ENCODE peak calls at places on chromosome X, in seven cellular contexts. D, M, S, B, U, C and G are unnamed samples.

GRCh38 chrX:131783555-131784338 is 239.4 kb upstream of the STK26 start:
- DNase-seq in D (no peak), M (no peak), S (peak; percentile 55), B (no peak), U (no peak), C (no peak), G (no peak)

GRCh38 chrX:123184858-123185251 is 777 bp downstream of the GRIA3 start:
- DNase-seq in D (peak; percentile 1), M (no peak), S (no peak), B (no peak), U (no peak), C (peak; percentile 69), G (no peak)

GRCh38 chrX:106791495-106791894 is 11.0 kb upstream of the TBC1D8B start:
- DNase-seq in D (peak; percentile 22), M (no peak), S (no peak), B (no peak), U (no peak), C (peak; percentile 40), G (no peak)

GRCh38 chrX:87896057-87896456 is 378.5 kb downstream of the KLHL4 start:
- DNase-seq in D (no peak), M (no peak), S (no peak), B (no peak), U (no peak), C (no peak), G (no peak)

GRCh38 chrX:80021611-80022010 is 7.1 kb downstream of the TBX22 start:
- DNase-seq in D (no peak), M (no peak), S (no peak), B (no peak), U (no peak), C (no peak), G (no peak)

GRCh38 chrX:17390325-17390992 is 15.5 kb downstream of the NHS start:
- DNase-seq in D (no peak), M (no peak), S (no peak), B (no peak), U (no peak), C (peak; percentile 4), G (no peak)

GRCh38 chrX:54248309-54248708 is 65.3 kb upstream of the FAM120C start:
- DNase-seq in D (peak; percentile 60), M (peak; percentile 50), S (peak; percentile 9), B (no peak), U (peak; percentile 4), C (peak; percentile 54), G (no peak)

GRCh38 chrX:109312757-109313156 is 169.1 kb downstream of the GUCY2F start:
- DNase-seq in D (peak; percentile 6), M (no peak), S (no peak), B (no peak), U (no peak), C (no peak), G (no peak)

GRCh38 chrX:65712005-65712861 is 44.8 kb downstream of the MSN start:
- DNase-seq in D (no peak), M (no peak), S (no peak), B (no peak), U (no peak), C (no peak), G (no peak)